ENCODE peak calls at places on chromosomes 7 and 10, in ten cellular contexts. I is lower leg skin; R is naive thymus-derived CD4-positive, alpha-beta T cell; N is mesendoderm; V is CD4-positive, alpha-beta memory T cell; H is heart right ventricle; Z is CD8-positive, alpha-beta memory T cell; J is HFF-Myc; M is brain microvascular endothelial cell; B is A549. E is an unnamed sample.

GRCh38 chr7:104156842-104157277 is 51.0 kb downstream of the ORC5 start:
- DNase-seq in I (no peak), Z (no peak), V (peak), R (no peak), M (no peak), N (peak), B (peak), J (no peak), H (no peak), E (no peak)

GRCh38 chr10:123140164-123140982 is 4.6 kb downstream of the HMX3 start:
- DNase-seq in B (no peak), H (no peak), N (peak), M (no peak), V (no peak), J (no peak), Z (no peak), I (no peak), R (no peak), E (no peak)

GRCh38 chr10:4061441-4061951 is 276.5 kb upstream of the KLF6 start:
- DNase-seq in V (no peak), H (no peak), I (peak), J (no peak), M (no peak), R (no peak), B (no peak), Z (no peak), N (no peak), E (no peak)

GRCh38 chr10:11163990-11164805 is 146.5 kb downstream of the CELF2 start:
- DNase-seq in Z (no peak), B (no peak), R (no peak), V (no peak), N (no peak), I (no peak), J (no peak), M (no peak), H (no peak), E (no peak)

GRCh38 chr7:12210179-12211053 is 678 bp upstream of the TMEM106B start:
- DNase-seq in B (peak), V (no peak), M (no peak), R (no peak), N (peak), J (no peak), H (peak), Z (no peak), I (peak), E (no peak)

GRCh38 chr10:55630491-55631056 is 730.5 kb downstream of the ZWINT start:
- DNase-seq in I (no peak), Z (no peak), N (peak), B (no peak), H (no peak), J (no peak), V (no peak), M (no peak), R (no peak), E (no peak)

GRCh38 chr10:116654816-116655215 is 34.1 kb downstream of the PNLIPRP2 start:
- DNase-seq in H (no peak), V (no peak), M (no peak), B (peak), J (no peak), N (peak), R (no peak), Z (no peak), I (no peak), E (no peak)

GRCh38 chr10:34134602-34135001 is 680.5 kb downstream of the PARD3 start:
- DNase-seq in B (no peak), V (no peak), I (no peak), H (no peak), R (no peak), Z (no peak), J (no peak), N (no peak), M (no peak), E (no peak)

GRCh38 chr10:129445445-129445844 is 21.6 kb upstream of the MGMT start:
- DNase-seq in V (no peak), Z (no peak), M (no peak), R (no peak), H (no peak), N (no peak), I (peak), B (no peak), J (no peak), E (no peak)

GRCh38 chr7:55575733-55576132 is 3.4 kb upstream of the VOPP1 start:
- DNase-seq in J (no peak), I (no peak), R (no peak), N (no peak), M (no peak), V (no peak), Z (no peak), H (no peak), B (no peak), E (no peak)

GRCh38 chr7:2713370-2713769 is 25.4 kb downstream of the AMZ1 start:
- DNase-seq in R (no peak), N (peak), M (peak), B (no peak), Z (no peak), H (peak), V (no peak), J (no peak), I (no peak), E (no peak)

GRCh38 chr10:32952541-32953276 is 5.3 kb downstream of the ITGB1 start:
- DNase-seq in Z (no peak), R (no peak), J (no peak), V (no peak), I (no peak), H (no peak), B (no peak), N (no peak), M (no peak), E (no peak)

GRCh38 chr7:129147723-129148122 is 3.2 kb downstream of the TSPAN33 start:
- DNase-seq in M (no peak), R (no peak), H (no peak), N (no peak), J (no peak), I (no peak), V (no peak), Z (no peak), B (no peak), E (no peak)

GRCh38 chr7:33087356-33087755 is 21.8 kb downstream of the RP9 start:
- DNase-seq in V (no peak), B (no peak), I (no peak), N (no peak), H (no peak), J (no peak), M (no peak), Z (no peak), R (no peak), E (no peak)

GRCh38 chr7:155878674-155879073 is 66.4 kb upstream of the SHH start:
- DNase-seq in N (no peak), M (no peak), V (no peak), H (no peak), I (peak), B (no peak), Z (no peak), R (no peak), J (no peak), E (no peak)

GRCh38 chr7:146961617-146962016 is 845.0 kb downstream of the CNTNAP2 start:
- DNase-seq in V (no peak), J (no peak), R (no peak), M (peak), H (peak), I (no peak), Z (no peak), N (peak), B (no peak), E (no peak)

GRCh38 chr7:98354052-98354451 is 46.8 kb downstream of the BAIAP2L1 start:
- DNase-seq in M (no peak), B (no peak), H (no peak), J (no peak), I (no peak), Z (no peak), N (peak), R (no peak), V (no peak), E (no peak)
- H3K4me3 ChIP-seq in M (no peak), B (peak), H (no peak), J (no peak), I (no peak), Z (no peak), N (no peak), R (no peak), V (no peak), E (no peak)

GRCh38 chr10:52314822-52315552 is 906 bp downstream of the DKK1 start:
- DNase-seq in J (no peak), R (peak), M (peak), Z (no peak), I (no peak), B (peak), N (no peak), H (no peak), V (no peak), E (no peak)
- H3K4me3 ChIP-seq in J (peak), R (no peak), M (peak), Z (no peak), I (peak), B (peak), N (peak), H (peak), V (no peak), E (peak)

GRCh38 chr10:113061054-113061430 is 111.0 kb downstream of the TCF7L2 start:
- DNase-seq in N (no peak), Z (no peak), J (no peak), B (no peak), I (peak), H (no peak), R (no peak), M (no peak), V (no peak), E (no peak)

GRCh38 chr10:113062977-113063967 is 113.2 kb downstream of the TCF7L2 start:
- DNase-seq in R (no peak), N (peak), J (no peak), B (no peak), Z (no peak), M (no peak), V (no peak), I (peak), H (no peak), E (no peak)

GRCh38 chr10:113058175-113058961 is 108.3 kb downstream of the TCF7L2 start:
- DNase-seq in V (no peak), N (peak), H (no peak), M (peak), I (peak), B (no peak), R (no peak), J (no peak), Z (no peak), E (peak)

GRCh38 chr10:113059001-113059780 is 109.1 kb downstream of the TCF7L2 start:
- DNase-seq in B (no peak), H (no peak), N (peak), R (no peak), Z (no peak), J (no peak), M (no peak), I (peak), V (no peak), E (peak)

DNA sequence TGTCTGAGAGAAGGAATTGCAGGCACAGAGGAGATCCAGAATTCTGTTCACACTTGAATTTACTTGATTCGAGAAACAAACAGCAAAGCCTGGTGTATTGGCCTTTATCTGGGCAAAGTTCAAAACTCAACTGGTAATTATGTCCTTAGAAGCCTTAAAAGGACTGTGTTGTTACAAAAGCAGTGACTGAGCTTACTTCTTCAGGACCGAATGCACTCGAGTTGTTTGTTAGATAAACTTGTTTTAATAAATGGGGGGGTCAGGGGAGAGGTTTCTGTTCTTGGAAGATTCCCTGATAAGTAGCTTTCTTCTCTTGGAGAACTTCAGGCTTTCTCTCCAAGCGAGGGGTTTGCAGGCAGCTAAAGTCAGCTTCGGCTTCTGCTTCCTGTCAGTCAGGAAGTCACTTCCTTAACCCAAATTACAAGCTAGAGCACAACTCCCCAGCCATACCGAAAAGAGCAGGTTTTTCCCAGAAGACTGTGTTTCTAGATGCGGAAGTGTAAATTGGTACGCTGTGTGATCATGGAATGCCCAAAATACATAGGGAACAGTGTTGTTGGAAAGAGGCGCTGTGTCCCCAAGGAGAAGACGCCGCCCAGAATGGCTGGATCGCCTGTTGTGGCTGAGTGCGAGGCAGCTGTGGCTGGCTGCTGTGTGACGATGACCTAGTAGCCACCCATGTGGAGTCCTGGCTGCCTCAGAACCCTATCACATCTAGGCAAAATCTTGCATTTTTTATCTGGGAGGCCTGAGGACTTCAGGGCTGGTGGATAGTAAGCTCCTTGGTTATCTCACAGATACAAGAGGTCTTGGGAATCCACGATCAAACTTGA is 110.4 kb downstream of the TCF7L2 start:
- DNase-seq in H (peak), R (no peak), I (peak), M (no peak), J (no peak), N (peak), B (no peak), Z (no peak), V (no peak), E (no peak)
- H3K4me3 ChIP-seq in H (peak), R (no peak), I (no peak), M (no peak), J (no peak), N (no peak), B (no peak), Z (peak), V (no peak), E (no peak)

DNA sequence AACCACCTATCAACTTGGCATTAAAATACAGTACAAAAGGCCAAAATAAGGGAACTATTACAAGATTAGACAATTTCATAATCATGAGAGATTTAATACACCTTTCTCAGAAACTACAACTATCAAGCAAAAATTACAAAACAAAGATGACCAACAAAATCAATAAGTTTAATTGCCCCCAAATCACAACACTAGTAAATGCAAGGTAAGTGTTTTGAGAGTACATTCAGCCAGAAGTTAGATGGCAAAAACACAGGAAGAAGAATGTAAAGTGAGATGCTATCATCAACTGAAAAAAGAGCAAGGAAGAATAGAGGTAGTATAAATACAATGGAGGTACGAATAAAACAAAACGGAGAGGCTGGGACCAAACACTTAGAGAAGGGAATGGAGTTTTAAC is 3.2 kb downstream of the PNPLA8 start:
- DNase-seq in M (no peak), H (no peak), N (no peak), J (no peak), B (no peak), I (no peak), R (no peak), Z (no peak), V (no peak), E (no peak)
- H3K4me3 ChIP-seq in M (no peak), H (no peak), N (no peak), J (no peak), B (no peak), I (no peak), R (no peak), Z (no peak), V (no peak), E (no peak)

GRCh38 chr10:7409732-7410168 is 1.1 kb downstream of the SFMBT2 start:
- DNase-seq in B (no peak), H (peak), N (peak), Z (no peak), V (no peak), M (no peak), I (no peak), R (no peak), J (no peak), E (no peak)
- H3K4me3 ChIP-seq in B (peak), H (peak), N (peak), Z (peak), V (peak), M (peak), I (no peak), R (peak), J (peak), E (peak)

GRCh38 chr7:105391429-105391828 is 2.7 kb upstream of the SRPK2 start:
- DNase-seq in M (no peak), I (no peak), V (no peak), J (no peak), B (no peak), R (no peak), H (no peak), Z (no peak), N (no peak), E (no peak)

GRCh38 chr7:105388373-105389089 is at the start of gene SRPK2:
- DNase-seq in R (peak), B (peak), I (peak), H (peak), N (peak), Z (peak), V (peak), M (peak), J (no peak), E (no peak)

GRCh38 chr7:105389889-105390288 is 1.2 kb upstream of the SRPK2 start:
- DNase-seq in I (no peak), R (no peak), J (no peak), M (no peak), B (no peak), Z (no peak), H (no peak), N (no peak), V (no peak), E (no peak)

GRCh38 chr7:105387621-105388372 is 924 bp downstream of the SRPK2 start:
- DNase-seq in I (peak), J (no peak), N (peak), H (peak), M (peak), V (peak), B (peak), R (peak), Z (peak), E (no peak)

DNA sequence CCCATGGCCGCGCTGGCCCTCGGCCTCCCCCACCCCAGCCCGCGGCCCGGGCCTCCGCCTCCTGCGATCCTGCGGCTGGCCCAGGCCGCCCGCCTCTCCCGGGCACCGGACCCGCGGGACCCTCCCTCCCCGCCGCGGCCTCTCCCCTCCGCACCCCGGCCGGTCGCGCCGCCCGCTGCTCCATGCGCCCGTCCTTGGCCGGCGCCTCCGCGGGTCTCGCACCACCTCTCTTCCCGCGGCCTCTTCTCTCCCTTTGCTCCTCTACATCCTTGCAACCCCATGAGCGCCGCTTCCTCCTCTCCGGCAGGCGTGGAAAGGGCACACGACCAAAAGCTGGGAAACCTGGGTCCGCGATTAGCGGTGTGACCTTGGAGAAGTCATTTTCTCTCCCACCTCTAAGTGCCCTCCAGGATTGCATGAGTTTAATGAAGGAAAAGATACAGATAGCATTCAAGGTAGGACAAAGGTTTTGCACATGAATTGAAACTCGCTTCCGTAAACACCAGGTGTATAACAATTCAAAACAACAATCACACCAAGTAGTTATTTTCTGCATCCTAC is 449 bp upstream of the SRPK2 start:
- DNase-seq in V (peak), B (peak), Z (peak), N (peak), I (peak), R (peak), M (peak), J (no peak), H (peak), E (no peak)
- H3K4me3 ChIP-seq in V (no peak), B (peak), Z (peak), N (peak), I (peak), R (peak), M (peak), J (peak), H (peak), E (peak)

DNA sequence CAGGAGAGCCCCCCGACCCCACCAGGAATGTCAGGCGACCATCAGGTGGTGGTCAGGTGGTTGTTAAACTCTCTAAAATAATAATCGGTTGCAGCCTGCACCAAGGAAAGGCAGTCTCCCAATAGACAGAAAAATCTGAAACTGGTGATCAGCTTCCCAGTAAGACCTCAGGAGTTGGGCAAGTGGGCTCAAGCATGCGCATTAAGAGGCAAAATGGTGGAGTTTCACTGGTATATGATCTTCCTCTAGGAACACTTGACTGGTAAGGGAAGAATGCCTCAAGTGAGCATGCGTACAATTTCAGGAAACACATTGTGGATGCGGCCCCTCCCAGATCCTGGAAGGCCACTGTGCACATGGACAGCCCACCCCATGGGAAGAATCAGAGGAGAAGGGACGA is 619.9 kb downstream of the TYW1 start:
- DNase-seq in V (no peak), R (no peak), H (no peak), Z (no peak), I (no peak), B (no peak), M (no peak), J (no peak), N (no peak), E (no peak)
- H3K4me3 ChIP-seq in V (no peak), R (no peak), H (no peak), Z (no peak), I (no peak), B (no peak), M (no peak), J (no peak), N (no peak), E (no peak)

GRCh38 chr7:112874909-112875308 is 84.7 kb upstream of the TMEM168 start:
- DNase-seq in M (no peak), R (no peak), J (no peak), B (no peak), I (no peak), Z (no peak), V (no peak), N (peak), H (no peak), E (no peak)

GRCh38 chr7:112873831-112874553 is 83.8 kb upstream of the TMEM168 start:
- DNase-seq in R (no peak), V (no peak), J (no peak), B (no peak), Z (no peak), M (no peak), H (no peak), I (no peak), N (no peak), E (no peak)

GRCh38 chr7:112876877-112877276 is 86.7 kb upstream of the TMEM168 start:
- DNase-seq in V (no peak), N (no peak), B (no peak), M (no peak), Z (no peak), I (no peak), H (no peak), R (no peak), J (no peak), E (no peak)

GRCh38 chr7:112880786-112881418 is 90.7 kb upstream of the TMEM168 start:
- DNase-seq in R (no peak), I (no peak), Z (no peak), V (no peak), J (no peak), B (no peak), N (no peak), M (no peak), H (no peak), E (no peak)

DNA sequence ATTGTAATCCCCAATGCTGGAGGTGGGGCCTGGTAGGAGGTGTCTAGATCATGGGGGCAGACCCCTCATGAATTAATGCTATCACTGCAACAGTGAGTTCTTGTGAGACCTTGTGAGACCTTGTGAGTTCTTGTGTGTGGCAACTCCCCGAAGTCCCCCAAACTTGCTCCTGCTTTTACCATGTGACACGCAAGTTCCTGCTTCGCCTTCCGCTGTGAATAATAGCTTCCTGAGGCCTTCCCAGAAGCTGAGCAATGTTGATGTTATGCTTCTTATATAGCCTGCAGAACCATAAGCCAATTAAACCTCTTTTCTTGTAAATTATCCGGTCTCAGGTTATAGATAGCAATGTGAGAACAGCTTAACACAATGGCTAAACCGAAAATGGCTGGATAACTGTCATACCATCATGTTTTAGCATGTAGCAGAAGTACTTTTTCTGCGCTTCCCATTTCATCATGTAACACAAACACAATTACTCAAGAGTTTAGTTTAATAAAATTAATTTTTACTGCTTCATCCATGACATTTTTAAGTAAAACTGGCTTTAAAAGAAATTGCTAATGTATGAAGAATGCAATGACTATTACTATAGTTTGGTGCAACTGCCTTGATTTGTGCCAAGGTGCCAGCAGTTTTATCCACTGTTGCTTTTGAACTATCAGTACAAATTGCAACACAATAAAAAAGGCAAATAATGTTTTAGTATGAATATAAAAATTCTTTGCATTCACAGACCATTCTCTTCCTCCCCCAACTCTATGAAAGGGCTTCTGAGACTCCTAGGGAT is 87.7 kb upstream of the TMEM168 start:
- DNase-seq in B (no peak), M (no peak), J (no peak), I (no peak), Z (no peak), R (no peak), N (no peak), V (no peak), H (no peak), E (no peak)
- H3K4me3 ChIP-seq in B (no peak), M (no peak), J (no peak), I (no peak), Z (no peak), R (no peak), N (no peak), V (no peak), H (no peak), E (no peak)

E was measured in AG04450.